ENCODE peak calls at places on chromosome 2, in eight cellular contexts. L, B, E, P, X, Y, U and R are unnamed samples.

GRCh38 chr2:6826081-6826913 is 39.4 kb downstream of the CMPK2 start:
- DNase-seq in P (peak; percentile 51), L (peak; percentile 28), U (no peak), B (no peak), Y (peak; percentile 48), X (no peak), E (peak; percentile 49), R (peak; percentile 20)

GRCh38 chr2:28257182-28257581 is 135.5 kb upstream of the FOSL2 start:
- DNase-seq in P (no peak), U (no peak), X (no peak), Y (no peak), L (no peak), E (no peak), B (no peak), R (no peak)

GRCh38 chr2:95375532-95376221 is 26.8 kb upstream of the FAHD2A start:
- DNase-seq in L (no peak), E (no peak), B (no peak), X (no peak), Y (no peak), U (no peak), P (no peak), R (no peak)

GRCh38 chr2:10283106-10284062 is 19.3 kb upstream of the HPCAL1 start:
- DNase-seq in E (peak; percentile 94), B (no peak), X (no peak), U (no peak), Y (no peak), P (no peak), L (no peak), R (no peak)

GRCh38 chr2:48768669-48769068 is 13.1 kb upstream of the LHCGR start:
- DNase-seq in X (peak; percentile 24), U (peak; percentile 87), B (no peak), Y (no peak), P (no peak), E (no peak), L (no peak), R (no peak)

GRCh38 chr2:44201648-44202047 is 33.0 kb downstream of the PPM1B start:
- DNase-seq in U (no peak), B (no peak), X (no peak), E (no peak), L (no peak), P (no peak), Y (no peak), R (no peak)

GRCh38 chr2:222355860-222356259 is 57.1 kb upstream of the PAX3 start:
- DNase-seq in U (no peak), Y (no peak), L (no peak), E (peak; percentile 70), B (no peak), P (no peak), X (no peak), R (no peak)

GRCh38 chr2:210681481-210681880 is 125.1 kb downstream of the CPS1 start:
- DNase-seq in B (no peak), P (no peak), X (no peak), L (no peak), Y (no peak), E (no peak), U (peak; percentile 97), R (no peak)

GRCh38 chr2:18214936-18215335 is 336.5 kb downstream of the KCNS3 start:
- DNase-seq in B (no peak), E (no peak), X (no peak), U (no peak), Y (no peak), L (no peak), P (no peak), R (no peak)

GRCh38 chr2:38722271-38723115 is 28.7 kb downstream of the SRSF7 start:
- DNase-seq in E (no peak), L (no peak), Y (peak; percentile 62), P (peak; percentile 37), U (no peak), X (no peak), B (no peak), R (peak; percentile 55)

GRCh38 chr2:134401789-134402188 is 147.9 kb downstream of the MGAT5 start:
- DNase-seq in P (no peak), U (no peak), L (no peak), X (no peak), Y (no peak), E (peak; percentile 38), B (no peak), R (no peak)

GRCh38 chr2:19559596-19560240 is 201.3 kb upstream of the OSR1 start:
- DNase-seq in E (no peak), L (no peak), U (no peak), B (no peak), X (no peak), P (no peak), Y (no peak), R (no peak)

GRCh38 chr2:80190166-80190565 is 114.4 kb downstream of the LRRTM1 start:
- DNase-seq in U (no peak), P (no peak), X (peak; percentile 1), Y (no peak), B (no peak), L (no peak), E (no peak), R (no peak)

GRCh38 chr2:10447300-10448207 is 573 bp downstream of the ODC1 start:
- DNase-seq in E (no peak), Y (peak; percentile 36), B (no peak), X (peak; percentile 78), L (peak; percentile 51), U (peak; percentile 24), P (peak; percentile 32), R (no peak)

GRCh38 chr2:204984421-204984925 is 439.2 kb downstream of the PARD3B start:
- DNase-seq in P (no peak), B (no peak), U (no peak), X (no peak), E (no peak), Y (no peak), L (no peak), R (no peak)

GRCh38 chr2:234686088-234686890 is 189.4 kb upstream of the ARL4C start:
- DNase-seq in E (no peak), U (peak; percentile 15), P (no peak), Y (no peak), L (no peak), X (no peak), B (no peak), R (no peak)

GRCh38 chr2:170446078-170446477 is 268.1 kb downstream of the MYO3B start:
- DNase-seq in L (no peak), E (no peak), B (no peak), X (no peak), P (no peak), U (no peak), Y (no peak), R (no peak)

GRCh38 chr2:119429225-119430000 is 2.2 kb upstream of the TMEM37 start:
- DNase-seq in L (no peak), E (no peak), B (no peak), U (no peak), P (no peak), X (no peak), Y (no peak), R (no peak)

GRCh38 chr2:70993689-70993986 is 1.0 kb downstream of the TEX261 start:
- DNase-seq in L (no peak), Y (no peak), U (no peak), P (no peak), B (no peak), X (no peak), E (no peak), R (no peak)

GRCh38 chr2:196954001-196954400 is 27.5 kb upstream of the PGAP1 start:
- DNase-seq in L (no peak), P (no peak), X (no peak), U (no peak), B (no peak), Y (no peak), E (no peak), R (no peak)

GRCh38 chr2:10304458-10305253 is 2.0 kb downstream of the HPCAL1 start:
- DNase-seq in L (no peak), Y (no peak), E (no peak), B (no peak), U (no peak), X (no peak), P (no peak), R (no peak)

GRCh38 chr2:172307800-172308199 is 119.6 kb upstream of the ITGA6 start:
- DNase-seq in B (no peak), E (no peak), P (no peak), Y (no peak), U (peak; percentile 31), X (no peak), L (no peak), R (no peak)

GRCh38 chr2:181077128-181077709 is 96.8 kb downstream of the UBE2E3 start:
- DNase-seq in L (no peak), E (peak; percentile 39), P (no peak), Y (no peak), B (no peak), U (peak; percentile 60), X (no peak), R (no peak)

GRCh38 chr2:48940606-48941005 is 185.1 kb upstream of the LHCGR start:
- DNase-seq in B (no peak), E (no peak), X (no peak), Y (no peak), L (no peak), P (no peak), U (peak; percentile 48), R (no peak)

GRCh38 chr2:169946092-169946491 is 118.8 kb downstream of the UBR3 start:
- DNase-seq in U (no peak), Y (no peak), B (no peak), X (no peak), L (no peak), P (no peak), E (no peak), R (no peak)

GRCh38 chr2:85728883-85729824 is 24.6 kb upstream of the ATOH8 start:
- DNase-seq in E (peak; percentile 91), X (peak; percentile 73), U (peak; percentile 64), B (peak; percentile 73), Y (peak; percentile 47), P (peak; percentile 59), L (peak; percentile 62), R (peak; percentile 54)

GRCh38 chr2:112706170-112706664 is 14.6 kb upstream of the NT5DC4 start:
- DNase-seq in Y (no peak), U (no peak), L (peak; percentile 30), B (no peak), X (no peak), E (no peak), P (no peak), R (no peak)

GRCh38 chr2:166375205-166375735 is 474 bp downstream of the SCN9A start:
- DNase-seq in Y (no peak), L (no peak), X (no peak), P (no peak), B (no peak), U (no peak), E (peak; percentile 3), R (no peak)

GRCh38 chr2:17628349-17629261 is 88.1 kb downstream of the VSNL1 start:
- DNase-seq in E (no peak), P (no peak), Y (no peak), L (no peak), U (no peak), B (no peak), X (no peak), R (no peak)

GRCh38 chr2:9057939-9058761 is 54.7 kb upstream of the MBOAT2 start:
- DNase-seq in L (no peak), B (no peak), Y (no peak), P (no peak), U (no peak), X (no peak), E (no peak), R (no peak)

GRCh38 chr2:64453710-64454315 is at the start of gene LGALSL:
- DNase-seq in E (peak; percentile 50), U (peak; percentile 12), B (no peak), L (no peak), X (peak; percentile 73), Y (no peak), P (no peak), R (peak; percentile 6)

GRCh38 chr2:168976034-168976654 is 55.0 kb downstream of the ABCB11 start:
- DNase-seq in B (no peak), E (no peak), X (no peak), Y (no peak), L (no peak), U (no peak), P (no peak), R (no peak)

GRCh38 chr2:96876811-96877437 is 7.0 kb upstream of the SEMA4C start:
- DNase-seq in X (no peak), U (no peak), B (no peak), P (no peak), E (no peak), Y (no peak), L (no peak), R (no peak)

GRCh38 chr2:39434233-39434897 is 2.7 kb downstream of the MAP4K3 start:
- DNase-seq in U (no peak), P (no peak), X (no peak), B (no peak), E (no peak), L (no peak), Y (no peak), R (no peak)